ENCODE peak calls at places on chromosome 1, in five cellular contexts. M, X, D, Q and F are unnamed samples.

GRCh38 chr1:47725000-47725731 is 272.0 kb downstream of the TRABD2B start:
- DNase-seq in M (no peak), X (no peak), D (no peak), Q (no peak), F (peak)

GRCh38 chr1:67850151-67850551 is 16.9 kb upstream of the GNG12 start:
- DNase-seq in M (peak), X (no peak), D (no peak), Q (peak), F (peak)

GRCh38 chr1:47524272-47524671 is 86.4 kb downstream of the FOXD2 start:
- DNase-seq in M (no peak), X (no peak), D (no peak), Q (no peak), F (peak)

GRCh38 chr1:22729400-22729773 is 18.7 kb downstream of the EPHB2 start:
- DNase-seq in M (no peak), X (no peak), D (no peak), Q (no peak), F (no peak)

GRCh38 chr1:160664573-160665051 is 17.8 kb upstream of the SLAMF1 start:
- DNase-seq in M (no peak), X (no peak), D (no peak), Q (no peak), F (no peak)

GRCh38 chr1:215958836-215959235 is 391.7 kb downstream of the KCTD3 start:
- DNase-seq in M (no peak), X (no peak), D (no peak), Q (peak), F (no peak)

GRCh38 chr1:6507461-6507911 is 16.0 kb upstream of the PLEKHG5 start:
- DNase-seq in M (no peak), X (no peak), D (no peak), Q (no peak), F (no peak)

GRCh38 chr1:202107321-202107761 is 15.4 kb upstream of the GPR37L1 start:
- DNase-seq in M (no peak), X (no peak), D (peak), Q (no peak), F (no peak)

GRCh38 chr1:85576642-85577420 is 3.7 kb upstream of the CCN1 start:
- DNase-seq in M (peak), X (peak), D (peak), Q (peak), F (peak)

GRCh38 chr1:65505547-65506325 is 85.3 kb downstream of the LEPR start:
- DNase-seq in M (no peak), X (no peak), D (no peak), Q (no peak), F (no peak)

GRCh38 chr1:85623061-85623471 is 42.5 kb downstream of the CCN1 start:
- DNase-seq in M (peak), X (no peak), D (no peak), Q (peak), F (peak)

GRCh38 chr1:89001510-89001909 is 9.1 kb upstream of the KYAT3 start:
- DNase-seq in M (no peak), X (no peak), D (no peak), Q (peak), F (peak)

GRCh38 chr1:184419734-184420161 is 32.9 kb downstream of the C1orf21 start:
- DNase-seq in M (peak), X (no peak), D (no peak), Q (peak), F (no peak)

GRCh38 chr1:235575597-235575996 is 71.3 kb upstream of the B3GALNT2 start:
- DNase-seq in M (no peak), X (no peak), D (no peak), Q (no peak), F (no peak)

GRCh38 chr1:110258734-110259133 is 48.6 kb downstream of the KCNC4 start:
- DNase-seq in M (no peak), X (no peak), D (no peak), Q (no peak), F (no peak)

GRCh38 chr1:42953182-42954180 is 5.2 kb downstream of the SLC2A1 start:
- DNase-seq in M (no peak), X (no peak), D (no peak), Q (peak), F (no peak)

GRCh38 chr1:67952071-67952470 is 98.4 kb downstream of the DIRAS3 start:
- DNase-seq in M (peak), X (no peak), D (no peak), Q (no peak), F (peak)

GRCh38 chr1:234555390-234556112 is 54.4 kb downstream of the IRF2BP2 start:
- DNase-seq in M (no peak), X (no peak), D (peak), Q (no peak), F (no peak)

GRCh38 chr1:31752258-31752657 is 11.9 kb downstream of the ADGRB2 start:
- DNase-seq in M (no peak), X (no peak), D (no peak), Q (no peak), F (no peak)

GRCh38 chr1:27009601-27010197 is 3.0 kb downstream of the TENT5B start:
- DNase-seq in M (no peak), X (peak), D (no peak), Q (peak), F (no peak)

GRCh38 chr1:40024671-40025070 is 15.9 kb upstream of the CAP1 start:
- DNase-seq in M (no peak), X (no peak), D (no peak), Q (no peak), F (no peak)

GRCh38 chr1:181128592-181129497 is 40.3 kb downstream of the IER5 start:
- DNase-seq in M (no peak), X (no peak), D (no peak), Q (no peak), F (no peak)

GRCh38 chr1:161954466-161954865 is 69.2 kb downstream of the OLFML2B start:
- DNase-seq in M (no peak), X (no peak), D (no peak), Q (no peak), F (peak)

GRCh38 chr1:90616395-90616794 is 100.7 kb downstream of the BARHL2 start:
- DNase-seq in M (no peak), X (no peak), D (no peak), Q (peak), F (peak)

GRCh38 chr1:118744420-118744819 is 243.7 kb downstream of the TBX15 start:
- DNase-seq in M (no peak), X (no peak), D (no peak), Q (no peak), F (no peak)

GRCh38 chr1:211939876-211940468 is 95.4 kb downstream of the INTS7 start:
- DNase-seq in M (no peak), X (no peak), D (no peak), Q (no peak), F (no peak)

GRCh38 chr1:197619008-197619640 is 156.2 kb downstream of the DENND1B start:
- DNase-seq in M (peak), X (no peak), D (no peak), Q (peak), F (peak)

GRCh38 chr1:239218296-239218695 is 168.1 kb upstream of the CHRM3 start:
- DNase-seq in M (no peak), X (no peak), D (no peak), Q (peak), F (no peak)

GRCh38 chr1:232452137-232452536 is 177.8 kb downstream of the SIPA1L2 start:
- DNase-seq in M (no peak), X (no peak), D (no peak), Q (no peak), F (no peak)

GRCh38 chr1:14924455-14925325 is 228.9 kb upstream of the TMEM51 start:
- DNase-seq in M (peak), X (no peak), D (peak), Q (peak), F (peak)

GRCh38 chr1:28510350-28511223 is 4.7 kb downstream of the RCC1 start:
- DNase-seq in M (no peak), X (no peak), D (no peak), Q (peak), F (peak)

GRCh38 chr1:232508161-232508661 is 121.7 kb downstream of the SIPA1L2 start:
- DNase-seq in M (no peak), X (no peak), D (no peak), Q (no peak), F (no peak)

GRCh38 chr1:225847610-225848009 is 34.6 kb downstream of the TMEM63A start:
- DNase-seq in M (no peak), X (no peak), D (no peak), Q (no peak), F (no peak)

GRCh38 chr1:184283999-184284398 is 102.8 kb upstream of the C1orf21 start:
- DNase-seq in M (peak), X (peak), D (no peak), Q (no peak), F (peak)

GRCh38 chr1:155396874-155397476 is 76.3 kb downstream of the RUSC1 start:
- DNase-seq in M (peak), X (no peak), D (no peak), Q (no peak), F (no peak)

GRCh38 chr1:17597651-17598050 is 58.2 kb downstream of the ARHGEF10L start:
- DNase-seq in M (no peak), X (no peak), D (no peak), Q (peak), F (no peak)

GRCh38 chr1:175157200-175157599 is 35.4 kb downstream of the KIAA0040 start:
- DNase-seq in M (no peak), X (no peak), D (no peak), Q (no peak), F (no peak)

GRCh38 chr1:204313675-204314074 is 46.1 kb downstream of the PLEKHA6 start:
- DNase-seq in M (no peak), X (no peak), D (no peak), Q (no peak), F (no peak)

GRCh38 chr1:10494754-10495474 is 20.2 kb downstream of the PEX14 start:
- DNase-seq in M (peak), X (peak), D (peak), Q (peak), F (peak)

GRCh38 chr1:3067301-3067670 is 1.7 kb upstream of the PRDM16 start:
- DNase-seq in M (no peak), X (peak), D (no peak), Q (no peak), F (no peak)
- H3K4me3 ChIP-seq in M (no peak), X (no peak), D (no peak), Q (no peak), F (no peak)

GRCh38 chr1:24292887-24293286 is 26.3 kb upstream of the GRHL3 start:
- DNase-seq in M (no peak), X (no peak), D (no peak), Q (no peak), F (no peak)

GRCh38 chr1:24294228-24294672 is 24.9 kb upstream of the GRHL3 start:
- DNase-seq in M (peak), X (peak), D (no peak), Q (peak), F (peak)

GRCh38 chr1:24295547-24295946 is 23.6 kb upstream of the GRHL3 start:
- DNase-seq in M (no peak), X (no peak), D (no peak), Q (no peak), F (no peak)

GRCh38 chr1:24293392-24294227 is 25.5 kb upstream of the GRHL3 start:
- DNase-seq in M (no peak), X (no peak), D (no peak), Q (peak), F (no peak)

GRCh38 chr1:24294757-24295371 is 24.3 kb upstream of the GRHL3 start:
- DNase-seq in M (peak), X (peak), D (peak), Q (peak), F (peak)
- TF ChIP-seq CTCF in M (peak), X (no peak), D (peak), Q (peak), F (peak)

GRCh38 chr1:226940806-226941067 is 643 bp downstream of the COQ8A start:
- DNase-seq in M (no peak), X (no peak), D (no peak), Q (no peak), F (no peak)

GRCh38 chr1:226937940-226938725 is 2.0 kb upstream of the COQ8A start:
- DNase-seq in M (no peak), X (no peak), D (peak), Q (no peak), F (no peak)

GRCh38 chr1:226940029-226940805 is at the start of gene COQ8A:
- DNase-seq in M (peak), X (peak), D (peak), Q (peak), F (peak)

GRCh38 chr1:226939439-226940028 is 560 bp upstream of the COQ8A start:
- DNase-seq in M (no peak), X (peak), D (peak), Q (peak), F (no peak)

GRCh38 chr1:226938903-226939438 is 1.1 kb upstream of the COQ8A start:
- DNase-seq in M (peak), X (no peak), D (peak), Q (peak), F (peak)
- H3K4me3 ChIP-seq in M (peak), X (peak), D (no peak), Q (peak), F (peak)

GRCh38 chr1:50968021-50968883 is 1.8 kb upstream of the CDKN2C start:
- DNase-seq in M (peak), X (peak), D (peak), Q (peak), F (peak)

GRCh38 chr1:50970927-50971582 is 1.0 kb downstream of the CDKN2C start:
- DNase-seq in M (no peak), X (no peak), D (no peak), Q (no peak), F (no peak)

GRCh38 chr1:50970508-50970885 is 452 bp downstream of the CDKN2C start:
- DNase-seq in M (no peak), X (no peak), D (no peak), Q (no peak), F (no peak)

GRCh38 chr1:50968884-50969610 is 998 bp upstream of the CDKN2C start:
- DNase-seq in M (peak), X (peak), D (peak), Q (peak), F (peak)

DNA sequence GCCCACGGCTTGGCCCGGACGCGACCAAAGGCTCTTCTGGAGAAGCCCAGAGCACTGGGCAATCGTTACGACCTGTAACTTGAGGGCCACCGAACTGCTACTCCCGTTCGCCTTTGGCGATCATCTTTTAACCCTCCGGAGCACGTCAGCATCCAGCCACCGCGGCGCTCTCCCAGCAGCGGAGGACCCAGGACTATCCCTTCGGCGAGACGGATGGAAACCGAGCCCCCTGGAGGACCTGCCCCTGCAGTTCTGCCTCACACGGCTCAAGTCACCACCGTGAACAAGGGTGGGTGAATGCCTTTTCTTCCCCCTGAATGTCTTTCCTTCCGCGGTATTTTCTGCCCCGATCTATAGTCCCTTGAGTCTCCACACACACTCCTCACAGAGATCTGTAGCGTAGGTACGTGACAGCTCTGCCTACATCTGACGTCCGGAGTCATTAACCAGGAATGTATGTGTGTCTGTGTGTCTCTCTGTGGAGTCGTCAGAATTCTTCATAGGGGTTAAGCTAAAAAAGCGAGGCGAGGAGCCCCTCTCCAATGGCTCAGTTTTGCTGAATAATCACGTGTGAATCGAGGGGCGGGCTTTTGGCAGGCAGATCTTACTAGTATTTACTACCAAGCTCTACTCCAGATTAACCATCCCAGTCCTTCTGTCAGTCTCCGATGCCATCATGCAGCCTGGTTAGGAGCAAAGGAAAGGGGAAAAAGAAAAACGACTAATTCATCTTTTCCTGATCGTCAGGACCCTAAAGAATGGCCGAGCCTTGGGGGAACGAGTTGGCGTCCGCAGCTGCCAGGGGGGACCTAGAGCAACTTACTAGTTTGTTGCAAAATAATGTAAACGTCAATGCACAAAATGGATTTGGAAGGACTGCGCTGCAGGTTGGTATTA is at the start of gene CDKN2C:
- DNase-seq in M (peak), X (peak), D (peak), Q (peak), F (peak)
- TF ChIP-seq CTCF in M (no peak), X (no peak), D (no peak), Q (peak), F (peak)

DNA sequence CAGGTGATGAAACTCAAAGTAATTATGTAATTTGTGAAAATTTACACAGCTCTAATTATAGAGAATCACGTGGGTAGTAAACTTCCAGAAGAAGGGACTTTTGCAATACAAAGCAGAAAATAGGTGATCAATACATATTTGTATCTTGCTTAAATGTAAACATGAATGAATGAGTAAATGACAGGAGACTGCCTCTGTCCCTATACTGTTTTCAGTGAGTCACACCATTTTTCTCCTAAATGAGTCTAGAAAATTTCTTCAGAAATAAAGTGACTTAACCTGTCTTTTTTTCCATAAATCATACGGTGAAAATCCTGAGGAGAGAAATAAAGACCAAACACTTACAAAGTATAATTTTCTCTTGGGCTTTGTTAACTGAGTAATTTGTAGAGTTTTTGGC is 11.9 kb downstream of the RAP1A start:
- DNase-seq in M (no peak), X (no peak), D (no peak), Q (no peak), F (no peak)
- H3K4me3 ChIP-seq in M (no peak), X (no peak), D (no peak), Q (no peak), F (no peak)